ENCODE peak calls at places on chromosomes 13 and 19, in seven cellular contexts. One of them, this sample, is unnamed. For H3K4me1, the result is how much of the 10 kb centered on the place peaks cover.

GRCh38 chr19:7725791-7726190 is 6.1 kb downstream of the CLEC4G start:
- DNase-seq in colonic mucosa: no peak
- DNase-seq in IMR-90: no peak
- DNase-seq in CD8-positive, alpha-beta T cell: no peak
- DNase-seq in ascending aorta: no peak
- DNase-seq in heart right ventricle: no peak
- DNase-seq in DND-41: no peak
- DNase-seq in this sample: no peak

GRCh38 chr19:2319551-2319950 is 8.8 kb downstream of the LSM7 start:
- DNase-seq in colonic mucosa: no peak
- DNase-seq in IMR-90: no peak
- DNase-seq in CD8-positive, alpha-beta T cell: no peak
- DNase-seq in ascending aorta: no peak
- DNase-seq in heart right ventricle: no peak
- DNase-seq in DND-41: no peak
- DNase-seq in this sample: no peak

GRCh38 chr19:52170863-52171320 is 529 bp downstream of the ZNF836 start:
- DNase-seq in colonic mucosa: peak
- DNase-seq in IMR-90: no peak
- DNase-seq in CD8-positive, alpha-beta T cell: no peak
- DNase-seq in ascending aorta: no peak
- DNase-seq in heart right ventricle: peak
- DNase-seq in DND-41: peak
- DNase-seq in this sample: no peak

GRCh38 chr19:3357731-3358391 is 8.5 kb upstream of the NFIC start:
- DNase-seq in colonic mucosa: no peak
- DNase-seq in IMR-90: no peak
- DNase-seq in CD8-positive, alpha-beta T cell: no peak
- DNase-seq in ascending aorta: no peak
- DNase-seq in heart right ventricle: no peak
- DNase-seq in DND-41: no peak
- DNase-seq in this sample: no peak

GRCh38 chr13:49561064-49561410 is 24.3 kb downstream of the RCBTB1 start:
- DNase-seq in colonic mucosa: no peak
- DNase-seq in IMR-90: no peak
- DNase-seq in CD8-positive, alpha-beta T cell: no peak
- DNase-seq in ascending aorta: no peak
- DNase-seq in heart right ventricle: peak
- DNase-seq in DND-41: no peak
- DNase-seq in this sample: no peak

GRCh38 chr19:12996542-12997094 is 1.3 kb downstream of the NFIX start:
- DNase-seq in colonic mucosa: no peak
- DNase-seq in IMR-90: peak
- DNase-seq in CD8-positive, alpha-beta T cell: no peak
- DNase-seq in ascending aorta: no peak
- DNase-seq in heart right ventricle: peak
- DNase-seq in DND-41: no peak
- DNase-seq in this sample: no peak

GRCh38 chr19:44552324-44552723 is 22.8 kb upstream of the CEACAM20 start:
- DNase-seq in colonic mucosa: peak
- DNase-seq in IMR-90: no peak
- DNase-seq in CD8-positive, alpha-beta T cell: no peak
- DNase-seq in ascending aorta: no peak
- DNase-seq in heart right ventricle: no peak
- DNase-seq in DND-41: peak
- DNase-seq in this sample: peak

GRCh38 chr13:97339019-97339988 is 94.7 kb upstream of the RAP2A start:
- DNase-seq in colonic mucosa: peak
- DNase-seq in IMR-90: peak
- DNase-seq in CD8-positive, alpha-beta T cell: no peak
- DNase-seq in ascending aorta: no peak
- DNase-seq in heart right ventricle: peak
- DNase-seq in DND-41: peak
- DNase-seq in this sample: peak

GRCh38 chr13:46664195-46664594 is 111.2 kb downstream of the LRCH1 start:
- DNase-seq in colonic mucosa: no peak
- DNase-seq in IMR-90: no peak
- DNase-seq in CD8-positive, alpha-beta T cell: no peak
- DNase-seq in ascending aorta: no peak
- DNase-seq in heart right ventricle: no peak
- DNase-seq in DND-41: no peak
- DNase-seq in this sample: no peak

GRCh38 chr19:56167064-56167578 is 8.7 kb upstream of the GALP start:
- DNase-seq in colonic mucosa: no peak
- DNase-seq in IMR-90: no peak
- DNase-seq in CD8-positive, alpha-beta T cell: no peak
- DNase-seq in ascending aorta: no peak
- DNase-seq in heart right ventricle: no peak
- DNase-seq in DND-41: peak
- DNase-seq in this sample: no peak

GRCh38 chr13:23828866-23829265 is 60.3 kb downstream of the MIPEP start:
- DNase-seq in colonic mucosa: no peak
- DNase-seq in IMR-90: peak
- DNase-seq in CD8-positive, alpha-beta T cell: no peak
- DNase-seq in ascending aorta: no peak
- DNase-seq in heart right ventricle: no peak
- DNase-seq in DND-41: no peak
- DNase-seq in this sample: no peak

GRCh38 chr19:54905411-54905810 is 537 bp upstream of the NCR1 start:
- DNase-seq in colonic mucosa: no peak
- DNase-seq in IMR-90: no peak
- DNase-seq in CD8-positive, alpha-beta T cell: no peak
- DNase-seq in ascending aorta: no peak
- DNase-seq in heart right ventricle: no peak
- DNase-seq in DND-41: no peak
- DNase-seq in this sample: no peak

GRCh38 chr13:79799466-79799865 is 318.5 kb downstream of the NDFIP2 start:
- DNase-seq in colonic mucosa: no peak
- DNase-seq in IMR-90: no peak
- DNase-seq in CD8-positive, alpha-beta T cell: no peak
- DNase-seq in ascending aorta: no peak
- DNase-seq in heart right ventricle: no peak
- DNase-seq in DND-41: no peak
- DNase-seq in this sample: no peak

GRCh38 chr13:39531646-39532045 is 71.3 kb downstream of the LHFPL6 start:
- DNase-seq in colonic mucosa: no peak
- DNase-seq in IMR-90: peak
- DNase-seq in CD8-positive, alpha-beta T cell: no peak
- DNase-seq in ascending aorta: no peak
- DNase-seq in heart right ventricle: no peak
- DNase-seq in DND-41: no peak
- DNase-seq in this sample: no peak

GRCh38 chr13:90547272-90547790 is 800.2 kb upstream of the MIR17HG start:
- DNase-seq in colonic mucosa: no peak
- DNase-seq in IMR-90: no peak
- DNase-seq in CD8-positive, alpha-beta T cell: no peak
- DNase-seq in ascending aorta: no peak
- DNase-seq in heart right ventricle: no peak
- DNase-seq in DND-41: no peak
- DNase-seq in this sample: no peak

GRCh38 chr13:23777571-23777870 is 111.7 kb downstream of the MIPEP start:
- DNase-seq in colonic mucosa: no peak
- DNase-seq in IMR-90: no peak
- DNase-seq in CD8-positive, alpha-beta T cell: no peak
- DNase-seq in ascending aorta: no peak
- DNase-seq in heart right ventricle: no peak
- DNase-seq in DND-41: no peak
- DNase-seq in this sample: no peak

GRCh38 chr13:109465151-109465550 is 321.2 kb downstream of the IRS2 start:
- DNase-seq in colonic mucosa: no peak
- DNase-seq in IMR-90: peak
- DNase-seq in CD8-positive, alpha-beta T cell: no peak
- DNase-seq in ascending aorta: no peak
- DNase-seq in heart right ventricle: no peak
- DNase-seq in DND-41: peak
- DNase-seq in this sample: no peak

GRCh38 chr19:49866933-49867782 is at the start of gene PNKP:
- DNase-seq in colonic mucosa: peak
- DNase-seq in IMR-90: peak
- DNase-seq in CD8-positive, alpha-beta T cell: peak
- DNase-seq in ascending aorta: peak
- DNase-seq in heart right ventricle: peak
- DNase-seq in DND-41: peak
- DNase-seq in this sample: peak

GRCh38 chr19:16446108-16447014 is 25.4 kb downstream of the EPS15L1 start:
- DNase-seq in colonic mucosa: no peak
- DNase-seq in IMR-90: peak
- DNase-seq in CD8-positive, alpha-beta T cell: no peak
- DNase-seq in ascending aorta: no peak
- DNase-seq in heart right ventricle: no peak
- DNase-seq in DND-41: no peak
- DNase-seq in this sample: no peak

GRCh38 chr13:43054803-43055802 is 31.7 kb downstream of the DNAJC15 start:
- DNase-seq in colonic mucosa: peak
- DNase-seq in IMR-90: peak
- DNase-seq in CD8-positive, alpha-beta T cell: no peak
- DNase-seq in ascending aorta: no peak
- DNase-seq in heart right ventricle: peak
- DNase-seq in DND-41: peak
- DNase-seq in this sample: no peak

GRCh38 chr13:113048766-113049165 is 56.8 kb upstream of the F7 start:
- DNase-seq in colonic mucosa: no peak
- DNase-seq in IMR-90: no peak
- DNase-seq in CD8-positive, alpha-beta T cell: no peak
- DNase-seq in ascending aorta: no peak
- DNase-seq in heart right ventricle: no peak
- DNase-seq in DND-41: no peak
- DNase-seq in this sample: no peak
- H3K4me3 ChIP-seq in colonic mucosa: no peak
- H3K4me3 ChIP-seq in IMR-90: no peak
- H3K4me3 ChIP-seq in CD8-positive, alpha-beta T cell: no peak
- H3K4me3 ChIP-seq in ascending aorta: no peak
- H3K4me3 ChIP-seq in heart right ventricle: no peak
- H3K4me3 ChIP-seq in DND-41: no peak
- H3K4me3 ChIP-seq in this sample: no peak

GRCh38 chr19:11205939-11206570 is 8.7 kb upstream of the KANK2 start:
- DNase-seq in colonic mucosa: no peak
- DNase-seq in IMR-90: no peak
- DNase-seq in CD8-positive, alpha-beta T cell: no peak
- DNase-seq in ascending aorta: no peak
- DNase-seq in heart right ventricle: no peak
- DNase-seq in DND-41: no peak
- DNase-seq in this sample: no peak
- H3K27ac ChIP-seq in colonic mucosa: no peak
- H3K27ac ChIP-seq in IMR-90: no peak
- H3K27ac ChIP-seq in CD8-positive, alpha-beta T cell: no peak
- H3K27ac ChIP-seq in ascending aorta: peak
- H3K27ac ChIP-seq in heart right ventricle: no peak
- H3K27ac ChIP-seq in DND-41: no peak
- H3K27ac ChIP-seq in this sample: no peak

GRCh38 chr13:111116830-111117229 is 1.7 kb downstream of the ARHGEF7 start:
- DNase-seq in colonic mucosa: no peak
- DNase-seq in IMR-90: peak
- DNase-seq in CD8-positive, alpha-beta T cell: no peak
- DNase-seq in ascending aorta: no peak
- DNase-seq in heart right ventricle: no peak
- DNase-seq in DND-41: no peak
- DNase-seq in this sample: no peak

GRCh38 chr13:111118898-111119607 is 3.9 kb downstream of the ARHGEF7 start:
- DNase-seq in colonic mucosa: no peak
- DNase-seq in IMR-90: no peak
- DNase-seq in CD8-positive, alpha-beta T cell: no peak
- DNase-seq in ascending aorta: no peak
- DNase-seq in heart right ventricle: no peak
- DNase-seq in DND-41: no peak
- DNase-seq in this sample: no peak

GRCh38 chr13:111115841-111116500 is 861 bp downstream of the ARHGEF7 start:
- DNase-seq in colonic mucosa: no peak
- DNase-seq in IMR-90: peak
- DNase-seq in CD8-positive, alpha-beta T cell: no peak
- DNase-seq in ascending aorta: no peak
- DNase-seq in heart right ventricle: peak
- DNase-seq in DND-41: no peak
- DNase-seq in this sample: no peak

GRCh38 chr13:111117289-111117688 is 2.2 kb downstream of the ARHGEF7 start:
- DNase-seq in colonic mucosa: no peak
- DNase-seq in IMR-90: no peak
- DNase-seq in CD8-positive, alpha-beta T cell: no peak
- DNase-seq in ascending aorta: no peak
- DNase-seq in heart right ventricle: no peak
- DNase-seq in DND-41: no peak
- DNase-seq in this sample: no peak

DNA sequence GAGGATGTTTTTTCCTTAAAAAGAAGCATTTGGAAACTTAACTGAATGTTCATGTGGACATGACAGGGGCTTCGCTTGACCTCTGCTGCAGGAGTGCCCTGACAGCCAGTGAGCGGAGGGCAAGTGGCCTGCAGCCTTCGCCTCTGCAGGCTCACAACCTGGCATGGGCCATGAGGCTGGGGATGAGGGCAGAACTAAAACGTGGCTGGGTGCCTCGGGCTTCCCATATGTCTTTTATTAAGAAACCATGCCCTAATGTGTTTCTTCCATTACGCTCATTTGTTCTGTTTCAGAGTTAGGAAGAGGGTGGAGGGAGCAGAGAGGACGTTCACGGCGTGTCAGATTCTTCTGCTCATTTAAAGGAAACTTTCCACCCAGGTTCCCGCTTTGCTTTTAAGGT is 2.9 kb downstream of the ARHGEF7 start:
- DNase-seq in colonic mucosa: no peak
- DNase-seq in IMR-90: no peak
- DNase-seq in CD8-positive, alpha-beta T cell: no peak
- DNase-seq in ascending aorta: no peak
- DNase-seq in heart right ventricle: no peak
- DNase-seq in DND-41: no peak
- DNase-seq in this sample: no peak
- H3K4me1 ChIP-seq in colonic mucosa: under half
- H3K4me1 ChIP-seq in IMR-90: under half
- H3K4me1 ChIP-seq in CD8-positive, alpha-beta T cell: under half
- H3K4me1 ChIP-seq in ascending aorta: under half
- H3K4me1 ChIP-seq in heart right ventricle: under half
- H3K4me1 ChIP-seq in DND-41: under half
- H3K4me1 ChIP-seq in this sample: under half

DNA sequence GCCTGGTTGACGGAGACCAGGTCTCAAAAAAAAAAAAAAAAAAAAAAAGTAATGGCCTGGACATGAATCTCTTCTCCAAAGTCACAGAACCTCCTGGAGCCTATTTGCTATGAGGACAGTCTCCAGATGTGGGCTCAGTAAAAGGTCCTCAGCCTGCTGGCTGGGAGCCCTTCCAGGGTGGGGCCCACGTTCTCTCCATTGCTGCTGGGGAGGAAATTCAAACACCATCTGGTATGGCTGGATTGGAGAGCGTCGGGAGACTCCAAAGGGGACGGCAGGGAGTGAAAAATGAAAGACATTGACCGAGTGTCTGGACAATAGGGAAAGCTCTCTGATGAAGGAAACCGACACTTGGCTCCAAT is 1.3 kb upstream of the PBX4 start:
- DNase-seq in colonic mucosa: no peak
- DNase-seq in IMR-90: no peak
- DNase-seq in CD8-positive, alpha-beta T cell: no peak
- DNase-seq in ascending aorta: no peak
- DNase-seq in heart right ventricle: no peak
- DNase-seq in DND-41: no peak
- DNase-seq in this sample: no peak
- H3K4me3 ChIP-seq in colonic mucosa: no peak
- H3K4me3 ChIP-seq in IMR-90: no peak
- H3K4me3 ChIP-seq in CD8-positive, alpha-beta T cell: no peak
- H3K4me3 ChIP-seq in ascending aorta: no peak
- H3K4me3 ChIP-seq in heart right ventricle: no peak
- H3K4me3 ChIP-seq in DND-41: no peak
- H3K4me3 ChIP-seq in this sample: no peak